ENCODE peak calls at places on chromosomes 13 and 19, in seven cellular contexts. Y is T-cell; T is pancreas; U is glutamatergic neuron; I is left cardiac atrium; W is ACHN; O is activated CD4-positive, alpha-beta T cell treated with anti-CD3 and anti-CD28 coated beads for 4 hours. J is an unnamed sample.

GRCh38 chr19:9323557-9323918 is 441 bp upstream of the ZNF559 start:
- DNase-seq in Y (no peak), T (peak; percentile 44), U (peak; percentile 27), I (peak; percentile 75), W (peak; percentile 83), O (no peak), J (peak; percentile 81)

GRCh38 chr19:2540646-2541454 is 64.9 kb downstream of the GADD45B start:
- DNase-seq in Y (no peak), T (peak; percentile 81), U (peak; percentile 62), I (peak; percentile 95), W (peak; percentile 97), O (no peak), J (peak; percentile 93)

GRCh38 chr13:23372264-23372905 is 61.1 kb downstream of the SACS start:
- DNase-seq in Y (no peak), T (no peak), U (no peak), I (no peak), W (no peak), O (no peak), J (no peak)

GRCh38 chr19:9009935-9010651 is at the start of gene MUC16:
- DNase-seq in Y (no peak), T (no peak), U (no peak), I (no peak), W (no peak), O (no peak), J (no peak)

GRCh38 chr13:47594833-47595232 is 406.2 kb downstream of the SUCLA2 start:
- DNase-seq in Y (no peak), T (no peak), U (no peak), I (no peak), W (peak; percentile 2), O (no peak), J (no peak)

GRCh38 chr19:14002571-14003278 is 3.4 kb downstream of the RFX1 start:
- DNase-seq in Y (no peak), T (no peak), U (no peak), I (no peak), W (no peak), O (no peak), J (no peak)

GRCh38 chr13:27053902-27054595 is 117.6 kb downstream of the USP12 start:
- DNase-seq in Y (no peak), T (no peak), U (no peak), I (no peak), W (peak; percentile 67), O (no peak), J (no peak)

GRCh38 chr19:3055741-3056453 is 6.4 kb downstream of the TLE5 start:
- DNase-seq in Y (no peak), T (peak; percentile 86), U (no peak), I (no peak), W (no peak), O (no peak), J (no peak)

GRCh38 chr19:2186071-2186846 is 22.5 kb downstream of the DOT1L start:
- DNase-seq in Y (no peak), T (no peak), U (no peak), I (peak; percentile 89), W (no peak), O (no peak), J (no peak)

GRCh38 chr13:51763486-51763885 is 40.5 kb downstream of the DHRS12 start:
- DNase-seq in Y (no peak), T (no peak), U (no peak), I (no peak), W (no peak), O (no peak), J (no peak)

GRCh38 chr13:27401210-27401609 is 23.2 kb upstream of the GTF3A start:
- DNase-seq in Y (no peak), T (no peak), U (no peak), I (peak; percentile 40), W (no peak), O (no peak), J (no peak)

GRCh38 chr13:65112123-65113075 is 2117.7 kb downstream of the PCDH9 start:
- DNase-seq in Y (no peak), T (no peak), U (no peak), I (no peak), W (peak; percentile 13), O (no peak), J (no peak)

GRCh38 chr19:35216833-35217707 is 11.5 kb downstream of the FAM187B start:
- DNase-seq in Y (peak; percentile 31), T (peak; percentile 14), U (no peak), I (no peak), W (no peak), O (peak; percentile 31), J (no peak)

GRCh38 chr19:40314646-40315045 is 29.5 kb upstream of the AKT2 start:
- DNase-seq in Y (no peak), T (no peak), U (no peak), I (no peak), W (no peak), O (no peak), J (peak; percentile 50)

GRCh38 chr19:18969953-18970659 is 29.1 kb upstream of the HOMER3 start:
- DNase-seq in Y (no peak), T (no peak), U (no peak), I (no peak), W (no peak), O (no peak), J (peak; percentile 50)

GRCh38 chr19:1019980-1020867 is 699 bp downstream of the TMEM259 start:
- DNase-seq in Y (no peak), T (no peak), U (no peak), I (no peak), W (no peak), O (no peak), J (no peak)

GRCh38 chr13:59700281-59700680 is 463.4 kb downstream of the DIAPH3 start:
- DNase-seq in Y (no peak), T (no peak), U (no peak), I (no peak), W (no peak), O (no peak), J (peak; percentile 64)

GRCh38 chr19:18899624-18900560 is 3.9 kb upstream of the CERS1 start:
- DNase-seq in Y (no peak), T (no peak), U (no peak), I (no peak), W (no peak), O (no peak), J (no peak)

GRCh38 chr13:34733720-34734119 is 208.3 kb upstream of the NBEA start:
- DNase-seq in Y (no peak), T (no peak), U (no peak), I (no peak), W (no peak), O (no peak), J (no peak)

GRCh38 chr13:112144616-112145220 is 77.8 kb downstream of the SOX1 start:
- DNase-seq in Y (no peak), T (no peak), U (no peak), I (no peak), W (no peak), O (no peak), J (no peak)

GRCh38 chr19:48111280-48111679 is 663 bp upstream of the PLA2G4C start:
- DNase-seq in Y (no peak), T (no peak), U (no peak), I (no peak), W (no peak), O (no peak), J (no peak)

GRCh38 chr19:27775395-27775794 is 1437.6 kb downstream of the UQCRFS1 start:
- DNase-seq in Y (no peak), T (no peak), U (no peak), I (no peak), W (peak; percentile 21), O (no peak), J (peak; percentile 10)

GRCh38 chr19:17529239-17530158 is 18.1 kb downstream of the PGLS start:
- DNase-seq in Y (no peak), T (no peak), U (no peak), I (no peak), W (no peak), O (no peak), J (no peak)

GRCh38 chr19:1259873-1260748 is 9.0 kb upstream of the CIRBP start:
- DNase-seq in Y (no peak), T (no peak), U (no peak), I (peak; percentile 61), W (no peak), O (peak; percentile 60), J (no peak)